ENCODE peak calls at places on chromosomes 4 and X, in four cellular contexts. O is K562, P is A549, I is IMR-90. V is an unnamed sample.

GRCh38 chrX:152819271-152819670 is 11.3 kb downstream of the CETN2 start:
- DNase-seq in O (no peak), P (no peak), I (peak; percentile 31), V (no peak)

GRCh38 chr4:154714339-154715040 is 29.3 kb upstream of the LRAT start:
- DNase-seq in P (no peak), I (no peak), O (no peak), V (peak; percentile 12)

GRCh38 chrX:150157291-150157690 is 205.8 kb upstream of the MAMLD1 start:
- DNase-seq in I (no peak), O (no peak), P (no peak), V (no peak)

GRCh38 chr4:113446019-113446418 is 315.5 kb downstream of the CAMK2D start:
- DNase-seq in O (no peak), I (peak; percentile 92), P (peak; percentile 44), V (no peak)

GRCh38 chr4:137032242-137032641 is 500.1 kb downstream of the PCDH18 start:
- DNase-seq in I (no peak), P (no peak), O (no peak), V (no peak)

GRCh38 chr4:184409911-184410692 is 64.2 kb downstream of the IRF2 start:
- DNase-seq in O (no peak), P (no peak), I (no peak), V (no peak)

GRCh38 chrX:124217289-124218251 is 114.9 kb upstream of the TEX13D start:
- DNase-seq in O (no peak), I (no peak), P (no peak), V (no peak)

GRCh38 chr4:72991889-72992288 is 77.6 kb downstream of the COX18 start:
- DNase-seq in O (no peak), I (no peak), P (no peak), V (no peak)

GRCh38 chr4:125484912-125485311 is 170.2 kb downstream of the FAT4 start:
- DNase-seq in I (peak; percentile 39), P (no peak), O (no peak), V (no peak)

GRCh38 chr4:158099686-158100085 is 73.1 kb downstream of the GASK1B start:
- DNase-seq in I (no peak), P (no peak), O (no peak), V (no peak)

GRCh38 chrX:152810403-152810802 is 20.2 kb downstream of the CETN2 start:
- DNase-seq in O (no peak), P (peak; percentile 4), I (no peak), V (no peak)

GRCh38 chr4:7199129-7199725 is 6.9 kb downstream of the SORCS2 start:
- DNase-seq in P (no peak), I (no peak), O (no peak), V (no peak)

GRCh38 chr4:7200801-7201200 is 8.5 kb downstream of the SORCS2 start:
- DNase-seq in O (no peak), P (no peak), I (no peak), V (no peak)

GRCh38 chr4:7199771-7200441 is 7.6 kb downstream of the SORCS2 start:
- DNase-seq in P (no peak), I (no peak), O (no peak), V (no peak)

GRCh38 chr4:7202391-7202790 is 10.1 kb downstream of the SORCS2 start:
- DNase-seq in P (no peak), I (peak; percentile 37), O (no peak), V (no peak)

DNA sequence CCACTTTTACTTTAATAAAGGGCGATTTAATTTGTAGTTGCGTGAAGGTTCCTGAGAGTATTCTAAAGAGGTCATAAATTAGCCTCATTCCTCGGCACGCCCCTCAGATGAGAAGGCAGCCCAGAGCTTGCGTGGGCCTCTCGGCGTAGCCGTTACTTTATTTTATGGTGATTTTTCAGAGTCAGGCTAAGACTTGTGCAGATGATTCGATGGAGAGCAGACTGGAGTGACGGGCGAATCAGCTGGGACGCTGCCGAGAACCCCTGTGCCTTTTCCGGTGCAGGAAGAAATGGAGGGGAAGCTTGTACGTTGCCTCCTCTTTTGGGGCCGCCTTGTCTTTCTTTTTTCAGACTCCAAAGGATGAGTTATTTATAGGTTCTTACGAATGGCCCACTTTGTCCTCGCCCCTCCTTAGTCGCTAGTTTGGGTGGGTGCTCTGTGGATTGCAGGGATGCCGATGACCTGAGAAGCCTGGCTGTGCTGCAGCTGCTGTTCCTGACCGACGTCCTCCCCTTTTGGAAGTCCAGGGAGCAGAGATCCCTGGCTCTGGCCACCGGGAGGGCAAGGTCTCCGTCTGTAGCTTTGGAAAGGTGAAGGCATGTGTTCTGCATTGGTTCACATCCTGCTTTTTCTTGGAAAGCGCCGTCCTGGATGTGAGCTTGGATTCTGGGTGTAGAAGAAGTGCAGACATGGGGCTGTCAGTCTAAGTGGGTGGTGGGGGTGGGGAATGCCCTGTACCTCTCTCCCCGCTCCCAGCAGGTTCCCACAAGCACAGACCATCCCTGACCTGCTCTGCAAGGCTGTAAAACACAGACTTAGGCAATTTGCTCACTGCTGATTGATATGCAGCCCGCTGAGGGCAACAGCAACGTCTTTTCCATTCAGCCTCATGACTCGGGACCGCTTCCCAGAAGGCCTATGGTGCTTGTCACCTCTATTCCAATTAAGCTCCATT is 9.3 kb downstream of the SORCS2 start:
- DNase-seq in I (no peak), O (no peak), P (no peak), V (no peak)
- TF ChIP-seq BHLHE40 in I (no peak), O (no peak), P (no peak), V (no peak)

GRCh38 chrX:96575011-96575410 is 109.6 kb upstream of the DIAPH2 start:
- DNase-seq in I (no peak), O (no peak), P (no peak), V (no peak)
- TF ChIP-seq BHLHE40 in I (no peak), O (no peak), P (no peak), V (no peak)

DNA sequence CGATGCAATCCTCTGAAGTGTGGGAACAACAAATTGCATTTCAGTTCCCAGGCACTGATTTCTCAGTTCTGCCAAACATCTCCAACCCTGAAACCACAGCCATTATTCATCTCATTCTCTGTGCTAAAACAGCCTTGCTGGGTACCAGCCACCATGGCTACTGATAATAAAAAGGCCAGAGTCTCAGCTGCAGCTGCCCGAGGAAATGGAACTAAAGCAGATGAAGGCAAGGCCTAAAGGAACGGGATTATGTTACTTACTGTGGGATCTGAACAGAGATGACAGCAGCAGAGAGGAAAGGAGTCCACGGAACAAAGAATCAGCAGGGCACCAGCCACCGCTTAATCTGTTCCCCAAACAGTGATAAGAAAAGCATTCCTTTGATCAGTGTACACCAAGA is 155.7 kb downstream of the PAPSS1 start:
- DNase-seq in P (no peak), I (no peak), O (no peak), V (no peak)
- TF ChIP-seq BHLHE40 in P (no peak), I (no peak), O (no peak), V (no peak)

DNA sequence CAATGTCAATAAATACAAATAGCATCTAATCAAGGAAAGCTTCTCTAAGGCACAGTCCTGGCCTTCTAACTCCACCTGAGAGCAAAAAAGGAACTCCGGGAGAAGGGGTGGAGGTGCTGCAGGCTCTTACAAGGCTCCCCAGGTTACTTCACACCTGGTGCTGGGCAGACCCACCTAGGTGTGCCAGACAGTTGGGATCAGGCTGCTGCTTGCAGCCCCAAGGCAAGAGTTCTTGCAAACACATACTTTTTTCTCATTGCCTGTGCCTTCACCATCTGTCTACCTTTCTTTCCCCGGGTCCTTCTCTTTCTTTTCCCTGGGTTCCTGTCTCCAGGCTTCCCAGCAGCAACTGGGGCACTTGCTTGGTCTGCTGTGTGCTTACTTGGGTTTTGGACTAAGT is 81.4 kb upstream of the STIM2 start:
- DNase-seq in O (no peak), I (no peak), P (no peak), V (no peak)
- TF ChIP-seq BHLHE40 in O (no peak), I (no peak), P (no peak), V (no peak)

DNA sequence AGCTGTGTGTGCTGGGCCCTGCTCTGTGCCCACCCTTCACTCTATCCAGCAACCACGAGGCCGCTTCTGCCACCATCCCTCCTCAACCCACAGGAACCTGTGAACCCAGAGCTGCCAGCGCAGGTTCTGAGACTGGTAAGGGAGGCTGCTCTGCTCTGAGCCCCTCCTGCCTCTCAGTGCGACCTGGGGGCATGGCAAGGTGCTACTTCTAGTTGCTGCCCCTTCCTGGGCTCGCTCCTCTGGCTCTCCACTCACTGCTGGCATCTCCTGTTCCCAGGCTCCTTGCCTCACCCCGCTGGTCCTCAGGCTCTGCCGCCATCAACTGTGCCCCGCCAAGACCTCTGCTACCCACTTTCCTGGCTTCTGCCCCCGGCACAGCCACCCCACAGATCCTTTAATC is 39.3 kb downstream of the RNF212 start:
- DNase-seq in I (no peak), P (no peak), O (no peak), V (no peak)
- TF ChIP-seq BHLHE40 in I (no peak), P (no peak), O (no peak), V (no peak)

V was measured in HEK293T.